ENCODE peak calls at places on chromosomes 13 and 19, in seven cellular contexts. P is astrocyte of the spinal cord, Q is AG10803, A is fibroblast of pulmonary artery, I is body of pancreas, R is cardiac fibroblast, H is cardiac muscle cell. T is an unnamed sample.

GRCh38 chr19:16444273-16444597 is 27.5 kb downstream of the EPS15L1 start:
- DNase-seq in P (no peak), Q (no peak), A (no peak), I (no peak), R (no peak), H (no peak), T (no peak)

GRCh38 chr13:113672002-113672651 is 5.1 kb downstream of the GRK1 start:
- DNase-seq in P (no peak), Q (peak), A (no peak), I (no peak), R (no peak), H (no peak), T (no peak)

GRCh38 chr13:32011971-32012370 is 19.6 kb upstream of the FRY start:
- DNase-seq in P (no peak), Q (no peak), A (no peak), I (no peak), R (no peak), H (no peak), T (no peak)

GRCh38 chr13:33349314-33349995 is 63.9 kb upstream of the STARD13 start:
- DNase-seq in P (no peak), Q (no peak), A (no peak), I (peak), R (no peak), H (no peak), T (peak)

GRCh38 chr13:72185756-72186155 is 318.8 kb upstream of the DACH1 start:
- DNase-seq in P (no peak), Q (no peak), A (no peak), I (no peak), R (no peak), H (no peak), T (no peak)

GRCh38 chr19:31350033-31350692 is 927 bp upstream of the TSHZ3 start:
- DNase-seq in P (peak), Q (peak), A (peak), I (no peak), R (peak), H (peak), T (peak)

GRCh38 chr19:46976845-46977320 is 42.8 kb upstream of the NPAS1 start:
- DNase-seq in P (peak), Q (peak), A (peak), I (peak), R (peak), H (peak), T (peak)

GRCh38 chr13:49561064-49561410 is 24.3 kb downstream of the RCBTB1 start:
- DNase-seq in P (no peak), Q (no peak), A (no peak), I (peak), R (peak), H (peak), T (peak)

GRCh38 chr19:3401004-3401768 is 34.8 kb downstream of the NFIC start:
- DNase-seq in P (no peak), Q (no peak), A (no peak), I (no peak), R (no peak), H (no peak), T (no peak)

GRCh38 chr13:27822873-27823311 is 30.6 kb downstream of the GSX1 start:
- DNase-seq in P (peak), Q (no peak), A (peak), I (no peak), R (peak), H (peak), T (no peak)

GRCh38 chr19:14517840-14518505 is at the start of gene DNAJB1:
- DNase-seq in P (peak), Q (peak), A (peak), I (peak), R (peak), H (peak), T (peak)

GRCh38 chr13:30145709-30146367 is 161.5 kb downstream of the KATNAL1 start:
- DNase-seq in P (no peak), Q (no peak), A (no peak), I (no peak), R (no peak), H (no peak), T (no peak)

GRCh38 chr13:99290890-99291289 is 16.3 kb downstream of the GPR183 start:
- DNase-seq in P (no peak), Q (no peak), A (no peak), I (no peak), R (no peak), H (no peak), T (no peak)

GRCh38 chr19:23957660-23958281 is 43.1 kb downstream of the ZNF726 start:
- DNase-seq in P (peak), Q (peak), A (peak), I (no peak), R (no peak), H (no peak), T (peak)

GRCh38 chr19:10139952-10140351 is 20.3 kb upstream of the EIF3G start:
- DNase-seq in P (no peak), Q (no peak), A (no peak), I (no peak), R (no peak), H (no peak), T (no peak)

GRCh38 chr13:35649162-35649561 is 172.7 kb upstream of the MAB21L1 start:
- DNase-seq in P (no peak), Q (peak), A (peak), I (no peak), R (peak), H (peak), T (peak)

GRCh38 chr13:113152894-113153809 is 5.3 kb upstream of the PROZ start:
- DNase-seq in P (peak), Q (no peak), A (peak), I (peak), R (peak), H (peak), T (peak)

GRCh38 chr13:98315466-98315865 is 138.4 kb upstream of the RNF113B start:
- DNase-seq in P (peak), Q (peak), A (peak), I (no peak), R (peak), H (peak), T (peak)

GRCh38 chr13:54373211-54373610 is 1344.6 kb downstream of the OLFM4 start:
- DNase-seq in P (no peak), Q (no peak), A (no peak), I (no peak), R (no peak), H (no peak), T (no peak)

GRCh38 chr13:99265162-99265822 is 7.1 kb upstream of the GPR18 start:
- DNase-seq in P (no peak), Q (no peak), A (no peak), I (no peak), R (no peak), H (no peak), T (no peak)

GRCh38 chr13:111005808-111006494 is 91.1 kb upstream of the ANKRD10 start:
- DNase-seq in P (peak), Q (peak), A (peak), I (peak), R (peak), H (peak), T (peak)

GRCh38 chr19:51070334-51070886 is 5.5 kb upstream of the KLK13 start:
- DNase-seq in P (no peak), Q (no peak), A (no peak), I (no peak), R (no peak), H (no peak), T (no peak)

GRCh38 chr19:31340059-31341025 is 8.9 kb downstream of the TSHZ3 start:
- DNase-seq in P (peak), Q (peak), A (peak), I (no peak), R (peak), H (peak), T (peak)

GRCh38 chr19:50333235-50333736 is 4.1 kb upstream of the KCNC3 start:
- DNase-seq in P (peak), Q (peak), A (peak), I (peak), R (peak), H (peak), T (peak)

GRCh38 chr19:46428278-46429141 is at the start of gene PNMA8C:
- DNase-seq in P (peak), Q (peak), A (peak), I (peak), R (peak), H (peak), T (no peak)

GRCh38 chr13:28528848-28529247 is 33.9 kb upstream of the FLT1 start:
- DNase-seq in P (no peak), Q (no peak), A (no peak), I (no peak), R (no peak), H (no peak), T (no peak)

GRCh38 chr13:113307491-113307890 is 10.5 kb downstream of the LAMP1 start:
- DNase-seq in P (no peak), Q (no peak), A (no peak), I (no peak), R (no peak), H (no peak), T (peak)

GRCh38 chr19:47508721-47509120 is 6.1 kb downstream of the NAPA start:
- DNase-seq in P (no peak), Q (no peak), A (no peak), I (no peak), R (no peak), H (no peak), T (no peak)

GRCh38 chr19:7348587-7349230 is at the start of gene ARHGEF18:
- DNase-seq in P (no peak), Q (no peak), A (no peak), I (no peak), R (no peak), H (no peak), T (no peak)

GRCh38 chr19:35847911-35848310 is 4.4 kb downstream of the NPHS1 start:
- DNase-seq in P (no peak), Q (no peak), A (no peak), I (no peak), R (no peak), H (no peak), T (no peak)

GRCh38 chr19:35844482-35845214 is 7.7 kb downstream of the NPHS1 start:
- DNase-seq in P (no peak), Q (no peak), A (no peak), I (no peak), R (no peak), H (no peak), T (no peak)

GRCh38 chr19:35845215-35846037 is 6.9 kb downstream of the NPHS1 start:
- DNase-seq in P (no peak), Q (no peak), A (no peak), I (peak), R (no peak), H (no peak), T (no peak)

GRCh38 chr19:35843676-35844481 is 8.4 kb downstream of the NPHS1 start:
- DNase-seq in P (no peak), Q (no peak), A (no peak), I (peak), R (peak), H (peak), T (no peak)

GRCh38 chr19:35846038-35846668 is 6.2 kb downstream of the NPHS1 start:
- DNase-seq in P (no peak), Q (no peak), A (no peak), I (peak), R (no peak), H (no peak), T (no peak)
- H3K4me3 ChIP-seq in P (no peak), Q (no peak), A (no peak), I (no peak), R (no peak), H (peak), T (no peak)

DNA sequence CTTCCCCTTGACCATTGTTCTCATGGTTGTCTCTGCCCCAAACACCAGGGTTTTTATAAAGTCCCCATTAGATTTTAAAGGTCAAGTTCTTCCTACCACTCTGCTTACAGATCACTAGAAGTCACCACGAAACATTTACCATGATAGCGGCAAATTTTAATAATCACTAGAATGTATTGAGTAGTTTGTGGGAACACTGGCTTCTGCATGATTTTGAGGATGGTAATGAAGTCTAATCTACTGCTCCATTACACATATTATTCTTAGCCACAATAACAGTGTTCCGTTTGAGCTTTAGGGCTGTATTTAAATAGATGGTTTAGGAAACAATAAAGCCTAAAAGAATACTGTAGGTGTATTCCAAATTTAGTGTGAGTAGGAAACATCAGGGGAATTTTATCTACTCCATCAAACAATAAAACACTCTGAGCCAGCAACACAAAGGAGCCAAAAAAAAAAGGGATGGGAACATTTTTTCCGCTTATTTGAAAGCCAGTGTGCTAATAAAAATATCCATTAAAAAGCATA is 49.8 kb downstream of the KLF12 start:
- DNase-seq in P (no peak), Q (no peak), A (no peak), I (no peak), R (no peak), H (no peak), T (no peak)
- H3K4me3 ChIP-seq in P (no peak), Q (no peak), A (no peak), I (no peak), R (no peak), H (no peak), T (no peak)

GRCh38 chr19:1401889-1402217 is 511 bp upstream of the GAMT start:
- DNase-seq in P (no peak), Q (no peak), A (no peak), I (no peak), R (no peak), H (no peak), T (no peak)

GRCh38 chr19:1399745-1400144 is 1.6 kb downstream of the GAMT start:
- DNase-seq in P (no peak), Q (no peak), A (no peak), I (no peak), R (no peak), H (no peak), T (no peak)

GRCh38 chr19:1401138-1401888 is at the start of gene GAMT:
- DNase-seq in P (no peak), Q (peak), A (peak), I (peak), R (peak), H (peak), T (no peak)

GRCh38 chr19:1399079-1399478 is 2.3 kb downstream of the GAMT start:
- DNase-seq in P (no peak), Q (no peak), A (no peak), I (no peak), R (no peak), H (no peak), T (no peak)

DNA sequence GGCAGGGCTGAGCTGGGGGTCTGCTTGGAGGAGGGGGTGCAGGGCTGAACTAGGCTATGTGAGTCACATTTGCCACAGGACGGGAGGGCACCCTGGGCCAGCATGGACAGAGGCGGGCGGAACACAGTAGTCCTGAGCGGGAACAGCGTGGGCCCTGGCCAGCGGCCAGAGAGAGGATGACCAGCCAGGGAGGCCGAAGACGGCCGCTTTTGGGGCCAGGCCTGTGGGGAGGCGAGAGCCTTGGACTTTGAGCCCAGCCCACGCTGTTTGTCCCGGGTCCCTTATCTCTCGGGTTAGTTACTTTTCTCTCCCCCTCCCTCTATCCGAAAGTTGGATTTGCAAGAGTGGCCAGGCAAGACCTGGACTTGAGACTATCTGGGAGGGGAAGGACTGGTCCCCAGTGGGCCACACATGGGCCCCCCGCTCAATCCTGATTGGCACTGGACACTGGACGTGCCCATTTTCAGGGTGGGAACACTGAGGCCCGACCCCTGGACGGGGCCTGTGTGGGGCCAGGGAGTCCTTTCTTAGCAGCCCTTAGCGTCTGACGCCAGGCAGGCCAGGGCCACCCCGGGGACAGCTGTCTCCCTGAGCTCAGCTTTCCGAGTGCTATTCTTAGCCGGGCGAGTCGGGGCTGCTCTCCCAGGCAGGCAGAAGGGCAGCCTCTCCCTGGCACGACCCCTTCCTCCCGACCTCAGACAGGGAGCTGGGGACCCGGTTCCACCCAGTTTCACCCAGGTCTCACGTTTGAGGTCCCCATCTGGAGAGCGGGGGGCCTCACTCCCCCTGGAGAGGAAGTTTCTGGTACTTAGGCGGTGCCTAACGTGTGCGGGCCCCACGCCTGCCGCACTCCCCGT is 833 bp downstream of the GAMT start:
- DNase-seq in P (no peak), Q (peak), A (no peak), I (peak), R (peak), H (peak), T (no peak)
- H3K4me3 ChIP-seq in P (peak), Q (peak), A (peak), I (peak), R (peak), H (peak), T (peak)

DNA sequence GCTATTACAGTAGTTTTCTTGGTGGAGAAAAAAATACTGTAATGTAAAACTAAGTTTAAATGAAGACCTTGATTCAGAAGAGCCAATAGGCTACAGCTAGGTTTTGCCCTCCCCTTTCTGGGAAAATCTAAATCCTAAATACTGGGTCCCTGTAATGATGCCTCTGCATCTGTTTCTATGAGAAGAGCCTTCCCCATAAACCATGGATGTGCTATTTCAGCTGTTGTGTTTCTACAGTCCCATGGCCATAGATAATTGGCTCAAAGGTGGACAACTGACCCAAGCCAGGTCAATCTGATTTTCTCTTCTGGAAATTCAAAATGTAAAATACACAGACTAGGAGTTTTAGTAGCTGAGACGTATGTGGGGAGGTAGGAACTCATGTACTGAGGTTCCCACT is 101.9 kb downstream of the NDFIP2 start:
- DNase-seq in P (no peak), Q (no peak), A (no peak), I (no peak), R (no peak), H (no peak), T (no peak)
- H3K4me3 ChIP-seq in P (no peak), Q (no peak), A (no peak), I (no peak), R (no peak), H (no peak), T (no peak)

GRCh38 chr13:92804926-92805325 is 421.7 kb upstream of the GPC6 start:
- DNase-seq in P (no peak), Q (peak), A (no peak), I (no peak), R (no peak), H (no peak), T (no peak)

GRCh38 chr13:92807343-92807742 is 419.3 kb upstream of the GPC6 start:
- DNase-seq in P (peak), Q (peak), A (peak), I (no peak), R (peak), H (peak), T (no peak)

GRCh38 chr13:92806215-92806614 is 420.4 kb upstream of the GPC6 start:
- DNase-seq in P (peak), Q (peak), A (peak), I (no peak), R (no peak), H (peak), T (peak)

GRCh38 chr13:92804346-92804745 is 422.3 kb upstream of the GPC6 start:
- DNase-seq in P (peak), Q (peak), A (peak), I (no peak), R (peak), H (peak), T (no peak)

GRCh38 chr13:92805766-92806165 is 420.8 kb upstream of the GPC6 start:
- DNase-seq in P (no peak), Q (no peak), A (no peak), I (no peak), R (no peak), H (no peak), T (peak)
- H3K4me3 ChIP-seq in P (no peak), Q (peak), A (peak), I (no peak), R (no peak), H (no peak), T (peak)

GRCh38 chr13:66563076-66563475 is 667.1 kb downstream of the PCDH9 start:
- DNase-seq in P (peak), Q (no peak), A (no peak), I (no peak), R (no peak), H (no peak), T (no peak)

GRCh38 chr13:66560189-66560588 is 669.9 kb downstream of the PCDH9 start:
- DNase-seq in P (no peak), Q (no peak), A (no peak), I (no peak), R (no peak), H (peak), T (no peak)

GRCh38 chr13:66560991-66561390 is 669.1 kb downstream of the PCDH9 start:
- DNase-seq in P (no peak), Q (no peak), A (no peak), I (no peak), R (no peak), H (no peak), T (no peak)

GRCh38 chr13:66559093-66559492 is 671.0 kb downstream of the PCDH9 start:
- DNase-seq in P (no peak), Q (no peak), A (no peak), I (no peak), R (no peak), H (no peak), T (no peak)

GRCh38 chr13:66562054-66562453 is 668.1 kb downstream of the PCDH9 start:
- DNase-seq in P (no peak), Q (no peak), A (no peak), I (no peak), R (no peak), H (no peak), T (no peak)
- H3K4me3 ChIP-seq in P (no peak), Q (no peak), A (no peak), I (no peak), R (no peak), H (no peak), T (no peak)

DNA sequence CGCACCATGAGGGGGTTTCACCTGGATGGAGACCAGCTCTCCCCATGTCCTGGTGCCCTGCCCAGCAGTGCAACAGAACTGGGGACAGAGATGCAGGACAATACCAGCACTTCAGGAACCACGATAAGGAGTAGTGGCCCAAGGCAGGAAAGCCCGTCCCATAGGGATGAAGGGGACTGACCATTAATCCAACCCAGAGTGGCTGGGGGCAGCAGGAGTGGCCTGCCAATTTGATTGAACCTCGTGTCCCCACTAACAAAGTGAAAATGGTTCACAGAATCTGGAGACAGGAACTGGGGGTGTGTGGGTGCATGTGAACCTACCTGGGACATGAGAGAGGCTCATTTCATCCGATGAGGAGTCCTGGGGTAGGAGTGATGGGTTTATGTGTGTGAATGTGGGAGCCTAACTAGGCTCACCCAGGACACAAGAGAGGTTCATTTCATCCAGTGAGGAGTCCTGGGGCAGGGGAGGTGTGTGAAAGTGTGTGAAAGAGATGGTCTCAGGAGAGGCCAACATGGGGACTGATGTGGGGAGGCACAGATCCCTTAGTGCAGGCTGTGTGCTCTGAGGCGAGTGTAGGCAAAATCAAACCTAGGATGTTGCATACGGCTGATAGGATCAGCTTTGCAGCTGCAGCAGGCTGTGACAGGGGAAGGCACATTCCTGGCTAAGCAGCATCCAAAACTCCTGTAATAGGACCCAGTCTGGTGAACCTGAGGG is 98.2 kb downstream of the ZNF429 start:
- DNase-seq in P (no peak), Q (no peak), A (no peak), I (no peak), R (no peak), H (no peak), T (peak)
- H3K4me3 ChIP-seq in P (no peak), Q (peak), A (no peak), I (no peak), R (no peak), H (no peak), T (no peak)